ENCODE peak calls at places on chromosome 20, in four cellular contexts. X is fibroblast of lung, M is HFFc6, W is AG09319. T is an unnamed sample.

GRCh38 chr20:15618912-15619311 is 954.3 kb downstream of the KIF16B start:
- DNase-seq in X (no peak), M (no peak), W (no peak), T (no peak)

GRCh38 chr20:25238319-25239037 is 9.4 kb upstream of the PYGB start:
- DNase-seq in X (peak), M (no peak), W (no peak), T (no peak)

GRCh38 chr20:44959896-44960852 is at the start of gene TOMM34:
- DNase-seq in X (peak), M (peak), W (peak), T (peak)

GRCh38 chr20:20553534-20553933 is 158.9 kb downstream of the RALGAPA2 start:
- DNase-seq in X (no peak), M (no peak), W (no peak), T (no peak)

GRCh38 chr20:59385461-59385860 is 85.0 kb downstream of the EDN3 start:
- DNase-seq in X (no peak), M (no peak), W (no peak), T (no peak)

GRCh38 chr20:64119681-64120341 is 12.4 kb upstream of the NPBWR2 start:
- DNase-seq in X (peak), M (no peak), W (no peak), T (no peak)

GRCh38 chr20:11372831-11373230 is 544.9 kb upstream of the BTBD3 start:
- DNase-seq in X (no peak), M (no peak), W (no peak), T (no peak)

GRCh38 chr20:11995750-11996567 is 78.3 kb downstream of the BTBD3 start:
- DNase-seq in X (no peak), M (no peak), W (no peak), T (no peak)

GRCh38 chr20:12847862-12848261 is 160.9 kb upstream of the SPTLC3 start:
- DNase-seq in X (no peak), M (no peak), W (no peak), T (no peak)

GRCh38 chr20:40741507-40742106 is 52.6 kb upstream of the MAFB start:
- DNase-seq in X (peak), M (peak), W (peak), T (peak)

GRCh38 chr20:36728986-36729385 is 16.9 kb downstream of the NDRG3 start:
- DNase-seq in X (no peak), M (peak), W (no peak), T (peak)

GRCh38 chr20:309841-310644 is 12.7 kb downstream of the ZCCHC3 start:
- DNase-seq in X (peak), M (peak), W (peak), T (peak)

GRCh38 chr20:49045440-49046086 is 549 bp upstream of the CSE1L start:
- DNase-seq in X (peak), M (no peak), W (no peak), T (peak)

GRCh38 chr20:14470977-14471642 is 133.7 kb upstream of the FLRT3 start:
- DNase-seq in X (no peak), M (no peak), W (no peak), T (no peak)

GRCh38 chr20:10047427-10047826 is 12.6 kb downstream of the ANKEF1 start:
- DNase-seq in X (peak), M (no peak), W (no peak), T (no peak)

GRCh38 chr20:21693322-21693721 is 12.1 kb upstream of the PAX1 start:
- DNase-seq in X (no peak), M (no peak), W (no peak), T (no peak)
- TF ChIP-seq CTCF in X (no peak), M (peak), W (no peak), T (no peak)

DNA sequence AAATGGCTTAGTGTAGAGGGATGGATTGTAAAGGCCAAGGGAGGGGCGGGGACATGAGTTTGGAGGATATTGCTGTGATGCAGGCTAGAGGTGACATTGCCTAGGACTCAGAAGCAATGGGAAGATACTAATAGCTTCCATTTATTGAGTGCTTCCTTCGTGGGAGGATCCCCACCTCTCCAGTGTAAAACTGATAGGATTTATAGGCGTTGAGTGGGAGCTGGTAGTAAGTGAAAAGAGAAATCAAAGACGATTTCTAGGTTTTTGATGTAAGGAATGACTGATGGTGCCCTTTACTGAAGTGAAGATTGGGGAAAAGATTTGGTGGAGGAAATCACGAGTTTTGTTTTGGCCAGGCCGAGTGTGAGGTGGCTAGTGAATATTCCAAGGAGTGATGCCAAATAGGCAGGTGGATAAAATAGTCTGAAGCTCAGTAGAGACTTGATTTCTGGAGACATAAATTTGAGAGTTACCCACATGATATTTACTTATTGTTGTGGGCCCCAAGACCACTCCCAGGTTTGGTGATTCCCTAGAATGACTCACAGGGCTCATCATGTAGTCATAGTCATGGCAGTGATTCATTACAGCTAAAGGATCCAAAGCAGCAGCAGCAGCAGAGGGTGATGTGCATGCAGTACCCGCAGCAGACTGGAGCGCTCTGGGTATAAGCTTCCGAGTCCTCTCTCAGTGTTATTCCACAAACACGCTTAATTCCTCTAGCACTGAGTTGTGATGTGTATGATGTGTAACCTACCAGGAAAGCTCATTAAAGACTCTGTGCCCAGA is 10.2 kb downstream of the RPRD1B start:
- DNase-seq in X (peak), M (peak), W (peak), T (no peak)
- TF ChIP-seq CTCF in X (no peak), M (peak), W (no peak), T (no peak)

GRCh38 chr20:55058938-55059337 is 583.5 kb downstream of the DOK5 start:
- DNase-seq in X (no peak), M (no peak), W (no peak), T (no peak)

GRCh38 chr20:55052464-55052863 is 577.1 kb downstream of the DOK5 start:
- DNase-seq in X (no peak), M (no peak), W (no peak), T (no peak)

GRCh38 chr20:55053389-55053788 is 578.0 kb downstream of the DOK5 start:
- DNase-seq in X (no peak), M (no peak), W (no peak), T (no peak)

GRCh38 chr20:55054443-55054842 is 579.0 kb downstream of the DOK5 start:
- DNase-seq in X (no peak), M (no peak), W (no peak), T (no peak)

GRCh38 chr20:55057779-55058415 is 582.5 kb downstream of the DOK5 start:
- DNase-seq in X (no peak), M (no peak), W (no peak), T (no peak)
- TF ChIP-seq CTCF in X (no peak), M (peak), W (no peak), T (no peak)

GRCh38 chr20:1312308-1312707 is 16.6 kb downstream of the SDCBP2 start:
- DNase-seq in X (no peak), M (no peak), W (no peak), T (no peak)

GRCh38 chr20:1310506-1311190 is 18.3 kb downstream of the SDCBP2 start:
- DNase-seq in X (no peak), M (no peak), W (no peak), T (no peak)

GRCh38 chr20:1310087-1310486 is 18.9 kb downstream of the SDCBP2 start:
- DNase-seq in X (no peak), M (no peak), W (no peak), T (no peak)

GRCh38 chr20:1313236-1313964 is 15.5 kb downstream of the SDCBP2 start:
- DNase-seq in X (peak), M (peak), W (peak), T (peak)

DNA sequence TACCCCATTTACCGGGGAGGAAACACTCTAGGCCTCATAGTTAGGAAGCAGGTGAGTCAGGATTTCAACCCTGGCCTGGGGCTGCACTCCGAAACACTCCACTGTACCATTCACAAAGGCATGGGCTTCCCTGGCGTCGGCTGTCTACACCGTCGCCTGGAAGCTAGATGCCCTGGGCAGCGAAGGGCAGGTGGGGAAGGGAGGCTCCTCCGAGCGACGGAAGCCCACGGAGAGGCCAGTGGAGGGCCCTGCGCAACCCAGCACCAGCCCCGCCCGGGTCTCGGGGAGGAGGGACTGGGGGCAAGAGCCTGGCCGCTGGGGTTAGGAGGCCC is 16.1 kb downstream of the SDCBP2 start:
- DNase-seq in X (no peak), M (no peak), W (no peak), T (no peak)
- TF ChIP-seq CTCF in X (no peak), M (no peak), W (no peak), T (no peak)

DNA sequence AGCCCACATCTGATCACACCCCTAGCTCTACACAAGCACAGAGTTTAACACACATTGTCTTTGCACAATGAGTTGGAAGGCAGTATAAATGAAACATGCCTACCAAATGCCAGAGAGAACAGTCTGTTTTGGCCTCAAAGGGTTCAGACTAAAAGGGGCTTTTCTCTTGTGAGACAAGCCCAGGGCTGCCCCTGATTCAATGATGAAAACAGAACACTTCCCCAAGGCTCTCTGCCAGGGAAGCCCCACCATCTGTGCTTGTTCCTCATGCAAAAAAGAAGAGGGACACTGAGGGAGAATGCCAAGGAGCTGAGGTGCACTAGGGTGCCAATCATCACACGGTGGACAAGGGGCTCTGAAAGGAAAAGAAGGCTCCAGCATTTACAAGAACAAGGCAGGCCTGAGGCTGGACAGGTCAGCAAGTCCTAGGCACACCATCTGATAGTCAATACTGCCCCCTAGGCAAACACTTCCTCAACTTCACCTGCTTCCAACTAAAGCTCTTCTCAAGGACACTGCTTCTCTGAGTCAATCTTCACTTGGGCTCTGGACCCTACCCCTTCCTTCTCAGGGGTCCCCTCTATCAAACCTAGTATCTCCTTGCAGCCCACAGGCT is 37.5 kb upstream of the SLC4A11 start:
- DNase-seq in X (peak), M (peak), W (no peak), T (peak)
- TF ChIP-seq CTCF in X (no peak), M (peak), W (peak), T (peak)

GRCh38 chr20:7113577-7114466 is 346.3 kb downstream of the BMP2 start:
- DNase-seq in X (peak), M (no peak), W (peak), T (no peak)
- TF ChIP-seq CTCF in X (peak), M (no peak), W (peak), T (no peak)